ENCODE peak calls at places on chromosomes 3 and 15, in seven cellular contexts. O, B, Y, L, G, C and I are unnamed samples.

GRCh38 chr15:47414207-47414606 is 303.1 kb upstream of the SEMA6D start:
- DNase-seq in O (no peak), B (no peak), Y (no peak), L (no peak), G (no peak), C (no peak), I (no peak)

GRCh38 chr3:190566043-190566933 is 52.4 kb downstream of the IL1RAP start:
- DNase-seq in O (peak), B (peak), Y (no peak), L (peak), G (no peak), C (no peak), I (peak)

GRCh38 chr3:46276497-46277099 is 34.3 kb downstream of the CCR3 start:
- DNase-seq in O (peak), B (peak), Y (no peak), L (peak), G (peak), C (peak), I (peak)

GRCh38 chr3:14273886-14274517 is 95.4 kb downstream of the LSM3 start:
- DNase-seq in O (no peak), B (no peak), Y (no peak), L (no peak), G (no peak), C (no peak), I (no peak)

GRCh38 chr3:181009225-181009624 is 19.7 kb upstream of the DNAJC19 start:
- DNase-seq in O (no peak), B (no peak), Y (no peak), L (no peak), G (no peak), C (no peak), I (no peak)

GRCh38 chr3:45547764-45548683 is 46.5 kb upstream of the LIMD1 start:
- DNase-seq in O (no peak), B (no peak), Y (no peak), L (peak), G (no peak), C (no peak), I (no peak)

GRCh38 chr15:92662797-92663196 is 7.2 kb upstream of the FAM174B start:
- DNase-seq in O (no peak), B (no peak), Y (no peak), L (no peak), G (no peak), C (no peak), I (no peak)

GRCh38 chr15:70269991-70270751 is 172.5 kb upstream of the TLE3 start:
- DNase-seq in O (no peak), B (no peak), Y (no peak), L (no peak), G (no peak), C (no peak), I (no peak)

GRCh38 chr3:112858410-112859069 is 11.9 kb upstream of the CD200R1L start:
- DNase-seq in O (peak), B (no peak), Y (no peak), L (no peak), G (no peak), C (no peak), I (no peak)

GRCh38 chr15:70605606-70606410 is 157.6 kb downstream of the UACA start:
- DNase-seq in O (no peak), B (peak), Y (no peak), L (peak), G (no peak), C (no peak), I (no peak)

GRCh38 chr3:50050361-50050760 is 38.4 kb upstream of the RBM5 start:
- DNase-seq in O (no peak), B (peak), Y (no peak), L (no peak), G (no peak), C (no peak), I (no peak)

GRCh38 chr3:42476225-42477160 is 25.9 kb upstream of the VIPR1 start:
- DNase-seq in O (no peak), B (no peak), Y (no peak), L (peak), G (no peak), C (no peak), I (no peak)

GRCh38 chr3:27244374-27244773 is 124.8 kb downstream of the NEK10 start:
- DNase-seq in O (no peak), B (no peak), Y (no peak), L (no peak), G (no peak), C (no peak), I (no peak)

GRCh38 chr3:9250236-9250635 is 790 bp upstream of the SRGAP3 start:
- DNase-seq in O (no peak), B (no peak), Y (no peak), L (peak), G (no peak), C (no peak), I (no peak)

GRCh38 chr15:67170143-67170885 is 84.1 kb downstream of the AAGAB start:
- DNase-seq in O (no peak), B (no peak), Y (no peak), L (no peak), G (no peak), C (no peak), I (no peak)

GRCh38 chr3:130725746-130726145 is 20.9 kb downstream of the PIK3R4 start:
- DNase-seq in O (no peak), B (no peak), Y (no peak), L (no peak), G (no peak), C (no peak), I (no peak)

GRCh38 chr3:114319453-114319852 is 25.6 kb downstream of the TIGIT start:
- DNase-seq in O (peak), B (peak), Y (no peak), L (no peak), G (peak), C (no peak), I (no peak)

GRCh38 chr15:61974759-61975158 is 85.5 kb downstream of the VPS13C start:
- DNase-seq in O (no peak), B (no peak), Y (no peak), L (no peak), G (no peak), C (no peak), I (peak)

GRCh38 chr15:85615930-85616329 is 178.8 kb downstream of the KLHL25 start:
- DNase-seq in O (peak), B (peak), Y (no peak), L (peak), G (no peak), C (peak), I (peak)

GRCh38 chr3:88180398-88180999 is 30.7 kb downstream of the C3orf38 start:
- DNase-seq in O (no peak), B (no peak), Y (peak), L (peak), G (no peak), C (peak), I (peak)

GRCh38 chr15:67083135-67083766 is 17.8 kb downstream of the SMAD3 start:
- DNase-seq in O (no peak), B (no peak), Y (no peak), L (no peak), G (no peak), C (no peak), I (no peak)

GRCh38 chr15:98983333-98983732 is 24.3 kb downstream of the PGPEP1L start:
- DNase-seq in O (no peak), B (no peak), Y (no peak), L (no peak), G (no peak), C (peak), I (no peak)

GRCh38 chr3:84959470-84960380 is 936 bp downstream of the CADM2 start:
- DNase-seq in O (peak), B (no peak), Y (no peak), L (peak), G (peak), C (no peak), I (no peak)

GRCh38 chr15:62052714-62053113 is 7.5 kb downstream of the VPS13C start:
- DNase-seq in O (no peak), B (no peak), Y (no peak), L (no peak), G (no peak), C (no peak), I (no peak)

GRCh38 chr15:67937153-67937761 is 97.4 kb upstream of the RNU6-1 start:
- DNase-seq in O (no peak), B (no peak), Y (no peak), L (no peak), G (no peak), C (no peak), I (no peak)

GRCh38 chr3:4158329-4158728 is 144.8 kb upstream of the SETMAR start:
- DNase-seq in O (no peak), B (no peak), Y (no peak), L (no peak), G (no peak), C (no peak), I (no peak)

GRCh38 chr3:101216710-101217457 is 103.5 kb downstream of the IMPG2 start:
- DNase-seq in O (no peak), B (no peak), Y (no peak), L (no peak), G (no peak), C (no peak), I (no peak)

GRCh38 chr3:97197083-97197482 is 382.7 kb downstream of the EPHA6 start:
- DNase-seq in O (no peak), B (no peak), Y (no peak), L (no peak), G (no peak), C (no peak), I (no peak)

GRCh38 chr3:165614332-165614731 is 222.9 kb downstream of the BCHE start:
- DNase-seq in O (no peak), B (no peak), Y (no peak), L (no peak), G (no peak), C (no peak), I (no peak)

GRCh38 chr15:81275711-81276417 is 48.1 kb downstream of the STARD5 start:
- DNase-seq in O (no peak), B (no peak), Y (no peak), L (no peak), G (no peak), C (no peak), I (no peak)

GRCh38 chr3:13125092-13126015 is 52.1 kb upstream of the IQSEC1 start:
- DNase-seq in O (no peak), B (no peak), Y (no peak), L (no peak), G (no peak), C (no peak), I (no peak)

GRCh38 chr15:83971967-83972366 is 263.6 kb upstream of the GOLGA6L4 start:
- DNase-seq in O (no peak), B (no peak), Y (no peak), L (no peak), G (no peak), C (no peak), I (no peak)

GRCh38 chr15:80241508-80241907 is 10.5 kb downstream of the CTXND1 start:
- DNase-seq in O (no peak), B (no peak), Y (no peak), L (no peak), G (no peak), C (no peak), I (no peak)

GRCh38 chr15:85048430-85048829 is 66.8 kb downstream of the PDE8A start:
- DNase-seq in O (no peak), B (no peak), Y (no peak), L (no peak), G (no peak), C (no peak), I (no peak)

GRCh38 chr3:149466192-149466591 is 8.3 kb upstream of the TM4SF4 start:
- DNase-seq in O (peak), B (no peak), Y (no peak), L (no peak), G (peak), C (no peak), I (no peak)
- TF ChIP-seq YY1 in O (no peak), B (no peak), Y (no peak), L (peak), G (no peak), C (no peak), I (no peak)

GRCh38 chr15:88238618-88239430 is 17.7 kb downstream of the NTRK3 start:
- DNase-seq in O (no peak), B (no peak), Y (no peak), L (no peak), G (no peak), C (no peak), I (no peak)
- TF ChIP-seq YY1 in O (no peak), B (no peak), Y (no peak), L (no peak), G (no peak), C (no peak), I (no peak)

GRCh38 chr15:51375966-51376640 is 34.6 kb downstream of the GLDN start:
- DNase-seq in O (no peak), B (no peak), Y (no peak), L (no peak), G (no peak), C (no peak), I (no peak)

GRCh38 chr15:51380999-51381806 is 39.7 kb downstream of the GLDN start:
- DNase-seq in O (peak), B (peak), Y (peak), L (peak), G (no peak), C (peak), I (peak)

GRCh38 chr15:51379390-51379789 is 37.9 kb downstream of the GLDN start:
- DNase-seq in O (no peak), B (no peak), Y (no peak), L (no peak), G (no peak), C (no peak), I (no peak)

GRCh38 chr15:51374131-51374530 is 32.7 kb downstream of the GLDN start:
- DNase-seq in O (no peak), B (no peak), Y (no peak), L (peak), G (no peak), C (no peak), I (no peak)

DNA sequence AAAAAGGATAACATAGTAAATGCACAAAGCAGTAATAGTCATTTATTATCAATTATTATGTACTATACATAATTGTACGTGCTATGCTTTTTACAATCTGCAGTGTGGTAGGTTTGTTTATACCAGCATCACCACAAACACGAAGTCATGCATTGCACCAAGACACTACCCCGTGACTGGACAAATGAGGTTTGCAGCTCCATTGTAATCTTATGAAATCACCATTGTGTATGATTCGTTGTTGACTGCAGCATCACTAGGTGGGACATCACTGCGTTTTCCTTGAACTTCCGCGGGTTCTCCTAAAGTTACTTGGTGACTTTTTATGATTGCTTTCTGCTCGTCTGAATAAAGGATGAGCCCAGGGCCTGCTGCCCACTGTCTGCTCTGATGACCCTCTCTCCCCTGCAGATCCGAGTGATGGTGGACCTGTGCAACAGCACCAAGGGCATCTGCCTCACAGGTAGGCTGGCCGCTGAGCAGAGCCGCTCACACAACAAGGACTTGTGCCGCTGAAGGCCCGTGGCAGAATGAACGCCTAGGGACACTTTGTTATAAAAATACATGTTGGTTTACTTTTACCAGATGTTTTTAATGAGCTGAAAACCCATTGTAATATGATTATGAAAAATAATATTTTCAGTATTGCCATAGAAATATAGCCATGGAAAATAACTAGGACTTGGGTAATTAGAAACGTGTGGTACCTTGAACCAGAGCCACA is 35.7 kb downstream of the GLDN start:
- DNase-seq in O (no peak), B (no peak), Y (no peak), L (no peak), G (no peak), C (no peak), I (no peak)
- TF ChIP-seq YY1 in O (no peak), B (no peak), Y (no peak), L (no peak), G (no peak), C (no peak), I (no peak)

GRCh38 chr3:179063945-179064560 is 7.6 kb downstream of the ZMAT3 start:
- DNase-seq in O (no peak), B (no peak), Y (no peak), L (no peak), G (no peak), C (no peak), I (no peak)
- TF ChIP-seq YY1 in O (no peak), B (no peak), Y (no peak), L (no peak), G (no peak), C (no peak), I (no peak)

GRCh38 chr3:102673271-102674115 is 238.7 kb downstream of the ZPLD1 start:
- DNase-seq in O (peak), B (peak), Y (peak), L (peak), G (peak), C (peak), I (peak)
- TF ChIP-seq YY1 in O (no peak), B (no peak), Y (peak), L (no peak), G (no peak), C (no peak), I (no peak)